ENCODE peak calls at places on chromosomes 13 and 19, in ten cellular contexts. X, H, A, K, Y, L, O, P, I and W are unnamed samples.

GRCh38 chr13:33053397-33054066 is 37.3 kb downstream of the KL start:
- DNase-seq in X (no peak), H (no peak), A (no peak), K (no peak), Y (no peak), L (no peak), O (no peak), P (no peak), I (no peak), W (peak)

GRCh38 chr13:93098972-93099371 is 127.6 kb upstream of the GPC6 start:
- DNase-seq in X (no peak), H (no peak), A (no peak), K (no peak), Y (no peak), L (no peak), O (no peak), P (peak), I (no peak), W (no peak)

GRCh38 chr13:33639640-33640080 is 178.3 kb upstream of the RFC3 start:
- DNase-seq in X (no peak), H (no peak), A (no peak), K (no peak), Y (no peak), L (no peak), O (no peak), P (no peak), I (no peak), W (no peak)

GRCh38 chr13:32443111-32443510 is 15.2 kb upstream of the N4BP2L1 start:
- DNase-seq in X (peak), H (no peak), A (no peak), K (no peak), Y (no peak), L (no peak), O (no peak), P (no peak), I (no peak), W (no peak)

GRCh38 chr13:87331178-87331577 is 340.0 kb upstream of the SLITRK5 start:
- DNase-seq in X (no peak), H (no peak), A (no peak), K (no peak), Y (no peak), L (no peak), O (no peak), P (no peak), I (no peak), W (peak)

GRCh38 chr13:25233861-25234260 is 53.4 kb downstream of the MTMR6 start:
- DNase-seq in X (no peak), H (no peak), A (no peak), K (no peak), Y (no peak), L (no peak), O (no peak), P (no peak), I (no peak), W (no peak)

GRCh38 chr19:39826311-39826945 is 7.5 kb downstream of the DYRK1B start:
- DNase-seq in X (no peak), H (no peak), A (no peak), K (no peak), Y (no peak), L (no peak), O (no peak), P (peak), I (no peak), W (no peak)

GRCh38 chr13:45339867-45340266 is 1.1 kb downstream of the TPT1 start:
- DNase-seq in X (no peak), H (no peak), A (no peak), K (no peak), Y (no peak), L (no peak), O (no peak), P (no peak), I (no peak), W (no peak)

GRCh38 chr19:24048261-24048660 is 38.7 kb upstream of the ZNF254 start:
- DNase-seq in X (no peak), H (no peak), A (no peak), K (no peak), Y (no peak), L (no peak), O (no peak), P (no peak), I (no peak), W (no peak)
- TF ChIP-seq CTCF in X (no peak), H (no peak), A (no peak), K (no peak), Y (no peak), L (peak), O (no peak), P (no peak), I (no peak), W (no peak)

GRCh38 chr19:1275260-1275975 is at the start of gene FAM174C:
- DNase-seq in X (peak), H (peak), A (peak), K (peak), Y (peak), L (peak), O (peak), P (peak), I (peak), W (peak)

GRCh38 chr19:1275976-1276619 is 768 bp downstream of the FAM174C start:
- DNase-seq in X (no peak), H (no peak), A (no peak), K (no peak), Y (no peak), L (no peak), O (peak), P (no peak), I (no peak), W (no peak)

GRCh38 chr19:1278074-1278473 is 2.7 kb downstream of the FAM174C start:
- DNase-seq in X (no peak), H (no peak), A (no peak), K (no peak), Y (no peak), L (no peak), O (no peak), P (no peak), I (no peak), W (no peak)

GRCh38 chr19:1277061-1277460 is 1.7 kb downstream of the FAM174C start:
- DNase-seq in X (no peak), H (no peak), A (no peak), K (no peak), Y (no peak), L (no peak), O (no peak), P (no peak), I (no peak), W (no peak)

GRCh38 chr19:1276620-1277007 is 1.3 kb downstream of the FAM174C start:
- DNase-seq in X (no peak), H (no peak), A (no peak), K (no peak), Y (no peak), L (no peak), O (no peak), P (no peak), I (no peak), W (no peak)
- H3K4me3 ChIP-seq in X (no peak), H (peak), A (peak), K (peak), Y (peak), L (peak), O (no peak), P (peak), I (peak), W (peak)

GRCh38 chr19:54159352-54160181 is at the start of gene LENG1:
- DNase-seq in X (peak), H (peak), A (peak), K (peak), Y (peak), L (peak), O (peak), P (peak), I (peak), W (peak)
- TF ChIP-seq CTCF in X (peak), H (peak), A (peak), K (peak), Y (no peak), L (peak), O (no peak), P (no peak), I (peak), W (peak)

GRCh38 chr19:1238373-1239303 is 833 bp upstream of the CBARP start:
- DNase-seq in X (no peak), H (no peak), A (no peak), K (no peak), Y (no peak), L (no peak), O (no peak), P (no peak), I (no peak), W (no peak)

GRCh38 chr19:1237027-1237659 is 662 bp downstream of the CBARP start:
- DNase-seq in X (no peak), H (no peak), A (no peak), K (no peak), Y (no peak), L (peak), O (no peak), P (no peak), I (no peak), W (no peak)

GRCh38 chr19:1239420-1239795 is 1.6 kb upstream of the CBARP start:
- DNase-seq in X (no peak), H (no peak), A (no peak), K (no peak), Y (no peak), L (peak), O (no peak), P (no peak), I (no peak), W (no peak)

GRCh38 chr19:1236566-1236965 is 1.2 kb downstream of the CBARP start:
- DNase-seq in X (no peak), H (no peak), A (no peak), K (no peak), Y (no peak), L (peak), O (no peak), P (no peak), I (no peak), W (no peak)

DNA sequence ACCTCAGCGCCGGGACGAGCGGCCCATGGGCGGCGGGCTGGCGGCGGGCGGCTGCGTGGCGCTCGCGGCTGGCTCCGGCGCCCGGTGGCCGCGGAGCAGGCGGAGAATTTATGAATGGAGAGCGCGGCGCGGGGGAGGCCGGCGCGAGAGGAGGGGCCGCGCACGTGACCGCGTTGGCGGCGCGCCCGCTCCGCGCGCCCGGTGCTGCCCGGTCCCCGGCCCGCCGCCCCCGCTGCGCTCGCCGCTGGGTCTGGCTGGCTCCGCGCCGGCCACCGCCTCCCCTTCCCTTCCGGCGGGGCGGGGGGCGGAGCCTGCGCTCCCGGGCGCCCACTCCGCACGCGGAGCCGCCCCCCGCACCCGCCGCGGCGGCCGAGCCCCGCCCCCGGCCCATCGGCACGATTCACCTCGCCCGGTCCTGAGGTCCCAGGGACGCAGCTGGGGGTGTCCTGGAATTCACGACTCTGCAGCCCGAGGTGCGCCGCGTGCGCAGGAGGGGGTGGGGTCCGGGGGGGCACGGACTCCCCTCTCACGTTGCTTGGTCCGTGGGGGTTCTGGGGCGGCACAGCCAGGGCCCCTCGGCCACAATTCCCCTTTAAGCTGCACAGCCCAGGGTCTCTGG is at the start of gene CBARP:
- DNase-seq in X (peak), H (no peak), A (no peak), K (no peak), Y (no peak), L (peak), O (no peak), P (no peak), I (no peak), W (no peak)
- H3K4me3 ChIP-seq in X (peak), H (peak), A (peak), K (peak), Y (peak), L (peak), O (peak), P (peak), I (peak), W (peak)

GRCh38 chr19:3476830-3477229 is 3.5 kb downstream of the SMIM24 start:
- DNase-seq in X (no peak), H (no peak), A (no peak), K (no peak), Y (no peak), L (no peak), O (no peak), P (no peak), I (no peak), W (no peak)
- TF ChIP-seq CTCF in X (no peak), H (no peak), A (no peak), K (no peak), Y (no peak), L (no peak), O (no peak), P (no peak), I (no peak), W (no peak)

GRCh38 chr19:48837586-48838191 is 1.4 kb upstream of the HSD17B14 start:
- DNase-seq in X (no peak), H (no peak), A (no peak), K (no peak), Y (no peak), L (peak), O (no peak), P (no peak), I (no peak), W (no peak)
- H3K4me3 ChIP-seq in X (peak), H (no peak), A (peak), K (no peak), Y (peak), L (peak), O (no peak), P (peak), I (peak), W (no peak)

GRCh38 chr13:113904411-113904810 is 40.5 kb upstream of the GAS6 start:
- DNase-seq in X (peak), H (peak), A (no peak), K (peak), Y (peak), L (peak), O (peak), P (peak), I (no peak), W (no peak)

GRCh38 chr13:113903912-113904311 is 40.0 kb upstream of the GAS6 start:
- DNase-seq in X (no peak), H (no peak), A (no peak), K (no peak), Y (peak), L (no peak), O (no peak), P (peak), I (no peak), W (no peak)

GRCh38 chr13:113902536-113902935 is 38.7 kb upstream of the GAS6 start:
- DNase-seq in X (no peak), H (no peak), A (no peak), K (no peak), Y (no peak), L (no peak), O (no peak), P (no peak), I (no peak), W (no peak)

GRCh38 chr13:113902956-113903355 is 39.1 kb upstream of the GAS6 start:
- DNase-seq in X (no peak), H (peak), A (no peak), K (peak), Y (peak), L (no peak), O (peak), P (peak), I (no peak), W (no peak)

DNA sequence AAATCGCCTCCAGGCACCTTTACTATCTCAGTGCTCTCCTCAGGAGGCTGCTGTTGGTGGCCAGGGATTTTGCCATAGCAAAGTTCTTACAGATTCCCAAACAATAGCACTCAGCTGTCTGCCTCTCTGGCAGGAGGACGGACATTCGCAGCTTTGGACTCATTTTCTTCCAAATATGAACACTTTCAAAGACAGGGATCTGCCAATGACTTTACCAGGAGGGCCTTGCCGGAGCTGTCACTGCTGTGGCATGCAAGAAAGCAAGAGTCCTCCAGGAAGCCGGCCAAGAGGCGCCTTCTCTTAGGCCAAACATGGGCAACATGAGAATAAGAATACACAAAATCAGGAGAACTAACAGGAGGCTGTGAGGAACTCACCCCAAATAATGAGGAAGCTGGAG is 39.5 kb upstream of the GAS6 start:
- DNase-seq in X (no peak), H (peak), A (no peak), K (peak), Y (peak), L (no peak), O (peak), P (peak), I (no peak), W (no peak)
- TF ChIP-seq CTCF in X (no peak), H (no peak), A (no peak), K (no peak), Y (no peak), L (no peak), O (no peak), P (no peak), I (no peak), W (no peak)